ENCODE peak calls at places on chromosomes 3 and 15, in four cellular contexts. Q, N, V and S are unnamed samples.

GRCh38 chr3:187743195-187744141 is 1.8 kb downstream of the BCL6 start:
- DNase-seq in Q (peak), N (peak), V (peak), S (no peak)

GRCh38 chr3:171542976-171543375 is 82.8 kb upstream of the TNIK start:
- DNase-seq in Q (no peak), N (no peak), V (no peak), S (no peak)

GRCh38 chr3:135412475-135412874 is 553.1 kb upstream of the PPP2R3A start:
- DNase-seq in Q (no peak), N (no peak), V (no peak), S (no peak)

GRCh38 chr3:120636790-120637401 is 40.8 kb downstream of the NDUFB4 start:
- DNase-seq in Q (no peak), N (no peak), V (no peak), S (no peak)

GRCh38 chr15:69462030-69462492 is 9.4 kb downstream of the RPLP1 start:
- DNase-seq in Q (no peak), N (no peak), V (peak), S (no peak)

GRCh38 chr3:102053375-102053989 is 204.2 kb downstream of the NFKBIZ start:
- DNase-seq in Q (no peak), N (peak), V (no peak), S (no peak)

GRCh38 chr3:119034256-119035013 is at the start of gene IGSF11:
- DNase-seq in Q (peak), N (peak), V (peak), S (peak)

GRCh38 chr3:56976666-56977560 is 83.6 kb upstream of the SPATA12 start:
- DNase-seq in Q (no peak), N (no peak), V (no peak), S (no peak)

GRCh38 chr3:193903257-193903807 is 232.6 kb upstream of the HES1 start:
- DNase-seq in Q (no peak), N (no peak), V (no peak), S (no peak)

GRCh38 chr3:102089904-102090492 is 240.7 kb downstream of the NFKBIZ start:
- DNase-seq in Q (no peak), N (peak), V (no peak), S (no peak)

GRCh38 chr3:1576047-1576446 is 483.2 kb downstream of the CNTN6 start:
- DNase-seq in Q (no peak), N (no peak), V (no peak), S (no peak)

GRCh38 chr3:140927711-140928110 is 13.9 kb upstream of the SLC25A36 start:
- DNase-seq in Q (no peak), N (no peak), V (no peak), S (no peak)

GRCh38 chr15:43253431-43254403 is 13.0 kb downstream of the TGM5 start:
- DNase-seq in Q (no peak), N (no peak), V (no peak), S (no peak)

GRCh38 chr15:29086001-29086400 is 183.6 kb downstream of the NSMCE3 start:
- DNase-seq in Q (no peak), N (no peak), V (no peak), S (no peak)

GRCh38 chr3:45665101-45665572 is 24.1 kb upstream of the SACM1L start:
- DNase-seq in Q (peak), N (peak), V (no peak), S (peak)

GRCh38 chr15:66986951-66987350 is 78.5 kb upstream of the SMAD3 start:
- DNase-seq in Q (no peak), N (no peak), V (no peak), S (no peak)

GRCh38 chr15:60721706-60722105 is 242.8 kb upstream of the ICE2 start:
- DNase-seq in Q (no peak), N (no peak), V (no peak), S (no peak)

GRCh38 chr3:134611516-134611915 is 39.3 kb downstream of the KY start:
- DNase-seq in Q (no peak), N (no peak), V (peak), S (no peak)

GRCh38 chr3:106083207-106083606 is 214.4 kb upstream of the CBLB start:
- DNase-seq in Q (no peak), N (no peak), V (no peak), S (no peak)

GRCh38 chr15:78061963-78062427 is 15.5 kb downstream of the TBC1D2B start:
- DNase-seq in Q (no peak), N (no peak), V (no peak), S (no peak)

GRCh38 chr3:189360291-189360690 is 188.5 kb downstream of the TPRG1 start:
- DNase-seq in Q (no peak), N (no peak), V (no peak), S (no peak)

GRCh38 chr3:151227438-151228290 is 24.6 kb upstream of the GPR171 start:
- DNase-seq in Q (peak), N (peak), V (peak), S (peak)

GRCh38 chr3:15499536-15499935 is 22.0 kb downstream of the COLQ start:
- DNase-seq in Q (no peak), N (no peak), V (no peak), S (no peak)

GRCh38 chr3:142282503-142282902 is 57.1 kb upstream of the GK5 start:
- DNase-seq in Q (no peak), N (no peak), V (no peak), S (no peak)

GRCh38 chr3:127817331-127817821 is 4.9 kb downstream of the MGLL start:
- DNase-seq in Q (no peak), N (peak), V (no peak), S (no peak)

GRCh38 chr3:63565220-63565619 is 87.3 kb upstream of the SNTN start:
- DNase-seq in Q (no peak), N (peak), V (no peak), S (no peak)

GRCh38 chr3:46867550-46867898 is 4.3 kb upstream of the MYL3 start:
- DNase-seq in Q (no peak), N (no peak), V (no peak), S (no peak)

GRCh38 chr15:41788262-41788661 is 14.0 kb downstream of the MAPKBP1 start:
- DNase-seq in Q (no peak), N (no peak), V (no peak), S (no peak)

GRCh38 chr15:70197945-70198361 is 100.2 kb upstream of the TLE3 start:
- DNase-seq in Q (no peak), N (no peak), V (no peak), S (peak)

GRCh38 chr3:105656607-105657504 is 212.0 kb downstream of the CBLB start:
- DNase-seq in Q (no peak), N (no peak), V (no peak), S (peak)

GRCh38 chr3:143326983-143327382 is 207.4 kb downstream of the CHST2 start:
- DNase-seq in Q (no peak), N (no peak), V (no peak), S (no peak)

GRCh38 chr15:31135523-31135922 is 34.0 kb upstream of the TRPM1 start:
- DNase-seq in Q (no peak), N (no peak), V (no peak), S (no peak)

GRCh38 chr3:56933803-56934202 is 126.7 kb upstream of the SPATA12 start:
- DNase-seq in Q (no peak), N (no peak), V (no peak), S (no peak)

DNA sequence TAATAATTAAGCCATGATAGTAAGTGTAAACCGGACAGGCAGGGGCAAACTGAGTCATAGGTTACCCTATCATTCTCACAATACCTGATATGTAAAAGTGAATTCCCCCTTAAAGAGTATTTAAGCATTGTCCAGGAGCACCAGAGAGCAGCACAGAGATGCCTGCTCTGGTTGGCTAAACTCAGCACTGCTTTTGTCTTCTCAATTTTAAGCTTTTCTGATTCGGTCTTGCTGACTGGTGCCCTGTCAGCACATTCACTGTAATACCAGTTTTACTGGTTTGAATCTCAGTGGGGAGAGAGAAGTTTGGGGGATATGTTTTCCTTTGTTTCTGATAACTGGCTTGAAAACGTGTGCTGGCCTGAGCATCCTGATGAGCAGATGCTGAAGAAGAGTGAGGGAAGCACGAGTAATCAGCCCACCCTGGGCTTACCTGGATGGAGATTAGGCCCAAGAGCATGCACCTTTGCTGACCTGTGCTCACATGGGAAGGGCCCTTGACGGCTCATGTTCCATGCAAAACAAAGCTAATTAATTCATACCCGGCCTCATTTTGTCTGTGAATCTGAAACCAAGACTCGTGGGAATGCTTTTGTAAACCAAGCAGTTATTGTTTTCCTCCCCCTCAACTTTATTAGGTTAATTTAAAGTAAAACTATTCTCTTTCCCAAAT is 208.5 kb upstream of the MRPL3 start:
- DNase-seq in Q (no peak), N (no peak), V (no peak), S (no peak)
- TF ChIP-seq RNF2 in Q (no peak), N (no peak), V (no peak), S (no peak)

GRCh38 chr3:179671309-179671708 is 18.5 kb downstream of the USP13 start:
- DNase-seq in Q (no peak), N (no peak), V (no peak), S (no peak)

GRCh38 chr3:179671709-179672337 is 19.0 kb downstream of the USP13 start:
- DNase-seq in Q (no peak), N (no peak), V (no peak), S (peak)

GRCh38 chr3:179670311-179670710 is 17.5 kb downstream of the USP13 start:
- DNase-seq in Q (no peak), N (no peak), V (peak), S (no peak)

GRCh38 chr3:179673522-179673921 is 20.7 kb downstream of the USP13 start:
- DNase-seq in Q (no peak), N (no peak), V (no peak), S (no peak)

GRCh38 chr3:179672918-179673317 is 20.1 kb downstream of the USP13 start:
- DNase-seq in Q (no peak), N (no peak), V (no peak), S (no peak)
- TF ChIP-seq RNF2 in Q (no peak), N (no peak), V (no peak), S (no peak)

GRCh38 chr15:79088426-79089205 is 2.0 kb downstream of the RASGRF1 start:
- DNase-seq in Q (no peak), N (no peak), V (no peak), S (no peak)

GRCh38 chr15:79089890-79090486 is 592 bp downstream of the RASGRF1 start:
- DNase-seq in Q (no peak), N (peak), V (peak), S (no peak)

GRCh38 chr15:79084308-79084968 is 6.1 kb downstream of the RASGRF1 start:
- DNase-seq in Q (no peak), N (no peak), V (no peak), S (no peak)

GRCh38 chr15:79089331-79089889 is 1.2 kb downstream of the RASGRF1 start:
- DNase-seq in Q (no peak), N (no peak), V (peak), S (no peak)

DNA sequence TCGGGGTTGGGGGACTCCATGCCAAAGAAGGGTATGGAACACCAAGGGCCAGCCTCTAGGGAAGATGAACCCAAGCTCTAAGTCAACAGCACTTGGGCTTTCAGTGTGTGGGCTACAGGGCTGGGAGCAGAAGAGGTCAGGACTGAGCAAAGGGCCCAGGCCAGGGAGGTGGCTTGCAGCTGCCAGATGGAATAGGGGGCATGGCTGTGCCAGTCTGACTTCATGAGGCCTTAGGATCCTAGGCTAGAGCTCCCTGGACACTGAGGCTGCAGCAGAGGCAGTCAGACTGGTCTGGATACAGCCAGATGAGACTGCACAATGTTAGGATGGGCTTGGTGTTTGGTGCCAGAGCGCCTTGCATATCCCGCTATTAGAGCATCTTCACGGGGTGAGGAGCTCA is 3.8 kb downstream of the RASGRF1 start:
- DNase-seq in Q (no peak), N (no peak), V (no peak), S (no peak)
- TF ChIP-seq RNF2 in Q (no peak), N (no peak), V (no peak), S (no peak)

GRCh38 chr3:18008706-18009363 is 266.4 kb upstream of the TBC1D5 start:
- DNase-seq in Q (no peak), N (no peak), V (no peak), S (no peak)
- TF ChIP-seq RNF2 in Q (no peak), N (no peak), V (no peak), S (no peak)